ENCODE peak calls at places on chromosomes 4 and X, in nine cellular contexts. One of them, this sample, is unnamed.

GRCh38 chr4:118917582-118917981 is 28.9 kb downstream of the SYNPO2 start:
- DNase-seq in mammary epithelial cell: no peak
- DNase-seq in AG20443: no peak
- DNase-seq in cardiac muscle cell: peak; percentile 23
- DNase-seq in HL-60: no peak
- DNase-seq in breast epithelium: no peak
- DNase-seq in NB4: no peak
- DNase-seq in SW480: no peak
- DNase-seq in GM23338: no peak
- DNase-seq in this sample: no peak

GRCh38 chrX:149312936-149313432 is 192.1 kb downstream of the IDS start:
- DNase-seq in cardiac muscle cell: no peak
- DNase-seq in HL-60: no peak
- DNase-seq in SW480: no peak
- DNase-seq in NB4: no peak
- DNase-seq in mammary epithelial cell: no peak
- DNase-seq in breast epithelium: no peak
- DNase-seq in AG20443: peak; percentile 26
- DNase-seq in GM23338: no peak
- DNase-seq in this sample: no peak

GRCh38 chr4:173332021-173332487 is 2.1 kb downstream of the HMGB2 start:
- DNase-seq in NB4: peak; percentile 47
- DNase-seq in SW480: no peak
- DNase-seq in cardiac muscle cell: peak; percentile 39
- DNase-seq in AG20443: no peak
- DNase-seq in GM23338: no peak
- DNase-seq in HL-60: peak; percentile 59
- DNase-seq in mammary epithelial cell: no peak
- DNase-seq in breast epithelium: no peak
- DNase-seq in this sample: peak; percentile 60

GRCh38 chrX:134551365-134552095 is 91.6 kb downstream of the HPRT1 start:
- DNase-seq in NB4: peak; percentile 34
- DNase-seq in breast epithelium: no peak
- DNase-seq in AG20443: peak; percentile 17
- DNase-seq in HL-60: no peak
- DNase-seq in mammary epithelial cell: no peak
- DNase-seq in cardiac muscle cell: peak; percentile 56
- DNase-seq in GM23338: no peak
- DNase-seq in SW480: no peak
- DNase-seq in this sample: no peak

GRCh38 chrX:110162131-110162530 is 155.8 kb downstream of the AMMECR1 start:
- DNase-seq in HL-60: no peak
- DNase-seq in SW480: no peak
- DNase-seq in AG20443: no peak
- DNase-seq in breast epithelium: no peak
- DNase-seq in mammary epithelial cell: no peak
- DNase-seq in cardiac muscle cell: no peak
- DNase-seq in GM23338: no peak
- DNase-seq in NB4: no peak
- DNase-seq in this sample: no peak

GRCh38 chr4:14667624-14668295 is 334.5 kb upstream of the CPEB2 start:
- DNase-seq in cardiac muscle cell: no peak
- DNase-seq in SW480: no peak
- DNase-seq in mammary epithelial cell: peak; percentile 51
- DNase-seq in breast epithelium: no peak
- DNase-seq in AG20443: no peak
- DNase-seq in HL-60: no peak
- DNase-seq in NB4: no peak
- DNase-seq in GM23338: no peak
- DNase-seq in this sample: no peak

GRCh38 chrX:72053508-72053907 is 78.2 kb downstream of the RTL5 start:
- DNase-seq in mammary epithelial cell: no peak
- DNase-seq in cardiac muscle cell: no peak
- DNase-seq in AG20443: no peak
- DNase-seq in GM23338: no peak
- DNase-seq in breast epithelium: no peak
- DNase-seq in HL-60: no peak
- DNase-seq in NB4: no peak
- DNase-seq in SW480: no peak
- DNase-seq in this sample: no peak

GRCh38 chr4:53702334-53703266 is 111.3 kb upstream of the LNX1 start:
- DNase-seq in breast epithelium: peak; percentile 76
- DNase-seq in mammary epithelial cell: peak; percentile 52
- DNase-seq in GM23338: peak; percentile 53
- DNase-seq in HL-60: no peak
- DNase-seq in SW480: peak; percentile 63
- DNase-seq in cardiac muscle cell: peak; percentile 95
- DNase-seq in AG20443: peak; percentile 83
- DNase-seq in NB4: peak; percentile 72
- DNase-seq in this sample: no peak

GRCh38 chr4:183348706-183349659 is 26.8 kb upstream of the CLDN24 start:
- DNase-seq in HL-60: no peak
- DNase-seq in GM23338: no peak
- DNase-seq in mammary epithelial cell: peak; percentile 19
- DNase-seq in NB4: peak; percentile 28
- DNase-seq in breast epithelium: no peak
- DNase-seq in cardiac muscle cell: peak; percentile 83
- DNase-seq in AG20443: peak; percentile 88
- DNase-seq in SW480: peak; percentile 9
- DNase-seq in this sample: no peak

GRCh38 chr4:85600501-85600900 is 125.6 kb downstream of the ARHGAP24 start:
- DNase-seq in cardiac muscle cell: no peak
- DNase-seq in GM23338: no peak
- DNase-seq in mammary epithelial cell: no peak
- DNase-seq in NB4: no peak
- DNase-seq in SW480: no peak
- DNase-seq in breast epithelium: no peak
- DNase-seq in HL-60: no peak
- DNase-seq in AG20443: no peak
- DNase-seq in this sample: no peak

GRCh38 chrX:24676403-24677024 is 17.2 kb upstream of the POLA1 start:
- DNase-seq in breast epithelium: no peak
- DNase-seq in GM23338: peak; percentile 50
- DNase-seq in mammary epithelial cell: no peak
- DNase-seq in HL-60: no peak
- DNase-seq in AG20443: peak; percentile 23
- DNase-seq in NB4: peak; percentile 5
- DNase-seq in cardiac muscle cell: peak; percentile 12
- DNase-seq in SW480: peak; percentile 13
- DNase-seq in this sample: no peak

GRCh38 chrX:45422216-45422925 is 221.7 kb upstream of the DIPK2B start:
- DNase-seq in breast epithelium: no peak
- DNase-seq in HL-60: no peak
- DNase-seq in GM23338: no peak
- DNase-seq in mammary epithelial cell: peak; percentile 59
- DNase-seq in SW480: no peak
- DNase-seq in NB4: no peak
- DNase-seq in cardiac muscle cell: no peak
- DNase-seq in AG20443: no peak
- DNase-seq in this sample: no peak

GRCh38 chr4:145177906-145178538 is 2.4 kb downstream of the OTUD4 start:
- DNase-seq in SW480: peak; percentile 40
- DNase-seq in GM23338: peak; percentile 25
- DNase-seq in NB4: peak; percentile 78
- DNase-seq in cardiac muscle cell: peak; percentile 34
- DNase-seq in breast epithelium: no peak
- DNase-seq in mammary epithelial cell: peak; percentile 63
- DNase-seq in HL-60: peak; percentile 65
- DNase-seq in AG20443: no peak
- DNase-seq in this sample: peak; percentile 45

GRCh38 chrX:24149346-24150050 is at the start of gene ZFX:
- DNase-seq in AG20443: peak; percentile 40
- DNase-seq in HL-60: peak; percentile 81
- DNase-seq in breast epithelium: peak; percentile 52
- DNase-seq in NB4: peak; percentile 78
- DNase-seq in GM23338: no peak
- DNase-seq in mammary epithelial cell: peak; percentile 67
- DNase-seq in SW480: peak; percentile 50
- DNase-seq in cardiac muscle cell: peak; percentile 78
- DNase-seq in this sample: no peak

GRCh38 chr4:138912714-138913340 is 102.8 kb upstream of the NOCT start:
- DNase-seq in GM23338: no peak
- DNase-seq in NB4: no peak
- DNase-seq in SW480: no peak
- DNase-seq in AG20443: no peak
- DNase-seq in HL-60: no peak
- DNase-seq in cardiac muscle cell: no peak
- DNase-seq in breast epithelium: no peak
- DNase-seq in mammary epithelial cell: no peak
- DNase-seq in this sample: no peak

This sample was measured in GF-D8.